ENCODE peak calls at places on chromosomes 2 and 18, in four cellular contexts. N, T, Q and X are unnamed samples.

GRCh38 chr18:57789105-57789504 is 14.0 kb downstream of the ATP8B1 start:
- DNase-seq in N (no peak), T (no peak), Q (no peak), X (no peak)

GRCh38 chr18:24189007-24189528 is 50.2 kb downstream of the CABYR start:
- DNase-seq in N (no peak), T (no peak), Q (no peak), X (no peak)

GRCh38 chr18:77632738-77633137 is 383.1 kb downstream of the GALR1 start:
- DNase-seq in N (no peak), T (no peak), Q (no peak), X (no peak)

GRCh38 chr2:148654414-148654813 is 9.9 kb downstream of the EPC2 start:
- DNase-seq in N (no peak), T (no peak), Q (no peak), X (no peak)

GRCh38 chr2:226396541-226396940 is 403.1 kb downstream of the IRS1 start:
- DNase-seq in N (no peak), T (no peak), Q (no peak), X (no peak)

GRCh38 chr2:160207804-160208661 is 8.0 kb upstream of the ITGB6 start:
- DNase-seq in N (no peak), T (peak), Q (peak), X (no peak)

GRCh38 chr2:172930871-172931255 is 144.8 kb upstream of the MAP3K20 start:
- DNase-seq in N (no peak), T (no peak), Q (no peak), X (no peak)

GRCh38 chr2:197310271-197310939 is at the start of gene ANKRD44:
- DNase-seq in N (peak), T (peak), Q (peak), X (peak)

GRCh38 chr2:65055427-65056214 is 595 bp upstream of the CEP68 start:
- DNase-seq in N (peak), T (no peak), Q (no peak), X (peak)

GRCh38 chr2:237617305-237617982 is 9.9 kb upstream of the LRRFIP1 start:
- DNase-seq in N (no peak), T (no peak), Q (no peak), X (no peak)

GRCh38 chr18:61989138-61989537 is 96.3 kb upstream of the RNF152 start:
- DNase-seq in N (no peak), T (no peak), Q (no peak), X (no peak)

GRCh38 chr2:240557101-240557751 is 562 bp downstream of the ANKMY1 start:
- DNase-seq in N (no peak), T (no peak), Q (no peak), X (no peak)

GRCh38 chr2:52810460-52810859 is 957.1 kb upstream of the CHAC2 start:
- DNase-seq in N (no peak), T (peak), Q (no peak), X (no peak)

DNA sequence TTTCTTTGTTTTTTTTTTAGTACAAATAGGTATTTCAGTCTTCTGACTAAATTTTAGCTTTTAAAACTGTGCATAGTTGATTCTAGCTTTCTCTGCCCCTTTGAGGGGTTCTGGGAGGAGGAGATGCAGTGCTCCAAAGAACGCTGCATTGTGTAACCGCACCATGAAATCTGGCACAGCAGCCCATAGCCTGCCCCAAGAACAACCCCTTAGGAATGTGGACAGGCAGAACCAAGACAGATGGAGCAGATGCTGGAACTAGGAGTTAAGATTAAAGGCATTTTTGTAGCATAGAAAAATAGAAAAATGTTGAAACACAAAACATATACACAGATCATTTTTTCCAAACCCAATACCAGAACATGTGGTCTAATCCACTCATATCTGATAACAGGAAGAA is 187.5 kb downstream of the SCG2 start:
- DNase-seq in N (no peak), T (no peak), Q (no peak), X (no peak)
- TF ChIP-seq JUN in N (no peak), T (no peak), Q (no peak), X (no peak)

GRCh38 chr2:214451516-214451915 is 40.7 kb downstream of the VWC2L start:
- DNase-seq in N (no peak), T (no peak), Q (no peak), X (no peak)
- TF ChIP-seq JUN in N (no peak), T (no peak), Q (no peak), X (no peak)

DNA sequence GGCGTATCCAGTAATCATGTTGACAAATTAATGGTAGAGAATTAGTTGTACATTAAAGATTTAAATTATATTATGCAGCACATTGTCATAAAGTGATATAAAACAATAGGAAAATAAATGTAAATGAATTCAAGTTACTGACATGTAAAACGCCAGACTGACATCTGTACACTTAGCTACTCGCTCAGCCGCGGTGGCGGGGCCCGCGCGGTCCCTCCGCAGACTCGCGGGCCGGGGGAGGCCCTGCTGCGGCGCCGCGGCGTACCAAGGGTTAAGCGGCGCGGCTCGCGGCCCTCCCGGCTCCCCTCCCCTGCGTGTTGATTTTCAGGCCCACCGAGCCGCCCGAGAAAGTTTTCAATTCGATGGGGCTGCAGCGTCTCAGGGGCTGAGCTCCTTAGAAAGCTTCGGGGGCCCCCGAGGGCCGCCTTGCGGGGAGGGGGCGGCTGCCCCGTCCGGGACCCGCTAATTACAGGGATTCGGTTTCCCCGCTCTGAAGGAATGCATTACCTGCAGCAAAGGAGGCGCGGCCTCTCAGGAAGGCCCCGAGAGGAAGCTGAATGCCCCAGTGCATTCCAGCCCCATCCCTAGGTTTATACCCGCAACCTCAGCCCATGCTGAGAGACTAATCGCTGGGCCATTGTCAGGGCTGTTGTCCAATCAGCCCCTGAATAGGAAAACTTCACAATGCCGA is 138.9 kb upstream of the SIX3 start:
- DNase-seq in N (peak), T (no peak), Q (no peak), X (no peak)
- TF ChIP-seq JUN in N (no peak), T (no peak), Q (no peak), X (no peak)

GRCh38 chr2:208713066-208713465 is 306.5 kb downstream of the PTH2R start:
- DNase-seq in N (no peak), T (no peak), Q (no peak), X (no peak)
- TF ChIP-seq JUN in N (no peak), T (no peak), Q (no peak), X (no peak)

GRCh38 chr2:73162856-73163521 is 39.4 kb upstream of the NOTO start:
- DNase-seq in N (no peak), T (no peak), Q (no peak), X (peak)

GRCh38 chr2:73163522-73164367 is 38.6 kb upstream of the NOTO start:
- DNase-seq in N (peak), T (peak), Q (peak), X (peak)
- TF ChIP-seq JUN in N (no peak), T (no peak), Q (no peak), X (no peak)

DNA sequence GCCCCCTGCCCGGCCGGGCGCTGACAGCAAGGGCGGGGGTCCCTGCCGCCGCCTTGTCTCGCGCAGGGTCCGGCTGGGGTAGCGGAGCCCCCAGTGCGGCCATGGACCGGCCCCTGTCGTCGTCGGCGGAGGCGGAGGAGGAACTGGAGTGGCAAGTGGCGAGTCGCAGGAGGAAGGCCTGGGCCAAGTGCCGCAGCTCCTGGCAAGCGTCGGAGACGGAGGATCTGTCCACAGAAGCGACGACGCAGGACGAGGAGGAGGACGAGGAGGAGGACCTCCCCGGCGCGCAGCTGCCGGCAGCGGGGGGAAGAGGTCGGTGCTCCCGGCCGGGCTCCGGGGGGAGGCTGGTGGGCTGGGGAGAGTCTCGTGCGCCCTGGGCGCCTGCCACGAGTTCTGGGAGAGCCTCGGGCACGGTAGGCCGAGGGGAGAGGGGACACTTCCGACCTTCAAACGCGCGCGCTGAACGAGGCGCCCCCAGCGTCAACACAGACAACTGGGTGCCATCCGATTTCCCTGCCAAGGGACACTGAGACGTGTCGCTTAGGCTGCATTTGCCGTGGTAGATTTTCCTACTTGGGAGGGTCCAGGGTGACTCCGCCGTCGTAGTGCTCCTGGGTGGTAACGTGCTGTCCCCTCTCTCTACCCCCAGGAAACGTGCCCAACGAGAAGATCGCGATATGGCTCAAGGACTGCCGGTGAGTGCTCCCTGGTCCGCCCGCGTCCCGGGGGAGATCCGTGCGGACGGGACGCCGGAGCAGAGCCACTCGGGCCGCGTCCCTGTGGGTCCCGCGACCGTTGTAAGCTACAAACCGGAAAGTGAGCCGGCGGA is 650 bp downstream of the ITPRID2 start:
- DNase-seq in N (peak), T (peak), Q (peak), X (peak)
- TF ChIP-seq JUN in N (no peak), T (no peak), Q (peak), X (no peak)

GRCh38 chr2:55718165-55719008 is 24.7 kb upstream of the PNPT1 start:
- DNase-seq in N (peak), T (peak), Q (peak), X (peak)
- TF ChIP-seq JUN in N (no peak), T (no peak), Q (no peak), X (no peak)

GRCh38 chr2:239365071-239365781 is 35.6 kb downstream of the HDAC4 start:
- DNase-seq in N (no peak), T (no peak), Q (no peak), X (no peak)

GRCh38 chr2:239365782-239366435 is 34.9 kb downstream of the HDAC4 start:
- DNase-seq in N (no peak), T (no peak), Q (no peak), X (no peak)

GRCh38 chr2:239368321-239368720 is 32.5 kb downstream of the HDAC4 start:
- DNase-seq in N (no peak), T (no peak), Q (no peak), X (no peak)

GRCh38 chr2:239368906-239369584 is 31.8 kb downstream of the HDAC4 start:
- DNase-seq in N (no peak), T (no peak), Q (no peak), X (no peak)

DNA sequence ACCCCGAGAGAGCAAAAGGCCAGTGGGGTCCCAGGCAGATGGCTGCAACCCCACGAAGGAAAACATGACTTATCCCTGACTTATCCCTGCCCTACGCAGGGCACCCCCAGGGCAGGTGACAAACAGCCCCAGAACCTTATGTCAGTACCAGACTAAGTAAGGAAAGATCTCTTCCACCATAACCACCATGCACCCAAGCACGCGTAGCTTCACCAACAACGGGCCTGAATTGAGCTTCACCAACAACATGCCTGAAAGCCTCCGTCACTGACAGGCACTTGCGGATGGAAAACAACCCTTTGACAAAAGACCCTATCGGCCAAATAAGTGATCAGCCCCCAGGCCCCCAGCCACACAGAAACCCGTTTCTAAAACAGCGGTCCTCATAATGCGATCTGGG is 34.1 kb downstream of the HDAC4 start:
- DNase-seq in N (no peak), T (no peak), Q (no peak), X (no peak)
- TF ChIP-seq JUN in N (no peak), T (no peak), Q (no peak), X (no peak)